ENCODE peak calls at places on chromosomes 6 and 20, in eight cellular contexts. Z is tibial artery; L is stimulated activated naive CD4-positive, alpha-beta T cell; V is ovary; K is suprapubic skin; M is Daoy; P is iPS DF 19.7; I is fibroblast of the conjunctiva. Q is an unnamed sample.

GRCh38 chr6:3749390-3749978 is 2.0 kb downstream of the PXDC1 start:
- DNase-seq in Z (peak), L (no peak), V (peak), K (peak), M (no peak), P (no peak), I (no peak), Q (no peak)

GRCh38 chr20:34190262-34190661 is 51.0 kb upstream of the ASIP start:
- DNase-seq in Z (no peak), L (no peak), V (no peak), K (no peak), M (no peak), P (no peak), I (no peak), Q (no peak)

GRCh38 chr6:50829898-50830439 is 11.3 kb downstream of the TFAP2B start:
- DNase-seq in Z (no peak), L (no peak), V (no peak), K (no peak), M (no peak), P (no peak), I (peak), Q (no peak)

GRCh38 chr6:140372064-140372463 is 997.6 kb upstream of the CITED2 start:
- DNase-seq in Z (no peak), L (no peak), V (no peak), K (no peak), M (no peak), P (peak), I (no peak), Q (no peak)

GRCh38 chr6:107237992-107238660 is 122.8 kb upstream of the BEND3 start:
- DNase-seq in Z (no peak), L (no peak), V (no peak), K (no peak), M (peak), P (no peak), I (no peak), Q (no peak)

GRCh38 chr6:41638801-41639555 is 710 bp downstream of the MDFI start:
- DNase-seq in Z (no peak), L (no peak), V (peak), K (no peak), M (no peak), P (no peak), I (no peak), Q (no peak)

GRCh38 chr6:1199981-1200637 is 111.8 kb upstream of the FOXQ1 start:
- DNase-seq in Z (no peak), L (no peak), V (no peak), K (no peak), M (no peak), P (no peak), I (no peak), Q (no peak)

GRCh38 chr6:48429610-48430009 is 318.6 kb upstream of the PTCHD4 start:
- DNase-seq in Z (no peak), L (no peak), V (no peak), K (no peak), M (no peak), P (no peak), I (no peak), Q (no peak)

GRCh38 chr6:105545947-105546710 is 143.2 kb upstream of the PREP start:
- DNase-seq in Z (no peak), L (no peak), V (no peak), K (no peak), M (no peak), P (no peak), I (peak), Q (no peak)

GRCh38 chr6:150874184-150874583 is 8.7 kb downstream of the MTHFD1L start:
- DNase-seq in Z (no peak), L (no peak), V (no peak), K (peak), M (no peak), P (no peak), I (no peak), Q (no peak)

GRCh38 chr20:58893355-58894151 is 41.0 kb downstream of the GNAS start:
- DNase-seq in Z (no peak), L (no peak), V (no peak), K (no peak), M (no peak), P (no peak), I (no peak), Q (no peak)

GRCh38 chr20:2920473-2920872 is 47.2 kb downstream of the PTPRA start:
- DNase-seq in Z (no peak), L (no peak), V (no peak), K (no peak), M (no peak), P (no peak), I (no peak), Q (no peak)

GRCh38 chr6:56902551-56903464 is 52.1 kb upstream of the BEND6 start:
- DNase-seq in Z (no peak), L (peak), V (peak), K (no peak), M (peak), P (no peak), I (peak), Q (no peak)

GRCh38 chr20:22322513-22322912 is 261.9 kb downstream of the FOXA2 start:
- DNase-seq in Z (no peak), L (no peak), V (no peak), K (no peak), M (no peak), P (no peak), I (no peak), Q (no peak)

GRCh38 chr6:43375693-43376092 is 6.2 kb upstream of the ZNF318 start:
- DNase-seq in Z (no peak), L (no peak), V (no peak), K (no peak), M (no peak), P (no peak), I (no peak), Q (no peak)

GRCh38 chr20:25867776-25868649 is 171.4 kb upstream of the ZNF337 start:
- DNase-seq in Z (peak), L (peak), V (peak), K (peak), M (peak), P (no peak), I (peak), Q (peak)

GRCh38 chr6:121592261-121592935 is 157.0 kb downstream of the GJA1 start:
- DNase-seq in Z (no peak), L (no peak), V (no peak), K (no peak), M (no peak), P (no peak), I (no peak), Q (no peak)

GRCh38 chr6:66082914-66083313 is 375.9 kb upstream of the EYS start:
- DNase-seq in Z (no peak), L (no peak), V (no peak), K (no peak), M (no peak), P (no peak), I (no peak), Q (no peak)

GRCh38 chr6:45613678-45614077 is 235.9 kb upstream of the SUPT3H start:
- DNase-seq in Z (no peak), L (no peak), V (peak), K (no peak), M (no peak), P (no peak), I (peak), Q (no peak)

GRCh38 chr6:53067799-53068442 is 2.7 kb downstream of the FBXO9 start:
- DNase-seq in Z (no peak), L (no peak), V (no peak), K (no peak), M (no peak), P (no peak), I (no peak), Q (no peak)

GRCh38 chr20:58837717-58838116 is 13.0 kb downstream of the GNAS-AS1 start:
- DNase-seq in Z (no peak), L (no peak), V (no peak), K (no peak), M (no peak), P (no peak), I (no peak), Q (no peak)